ENCODE peak calls at places on chromosomes 13 and 19, in nine cellular contexts. One of them, this sample, is unnamed.

GRCh38 chr19:17757125-17757524 is 5.8 kb downstream of the FCHO1 start:
- DNase-seq in left lung: peak; percentile 83
- DNase-seq in IMR-90: peak; percentile 50
- DNase-seq in upper lobe of left lung: no peak
- DNase-seq in Caco-2: no peak
- DNase-seq in mesendoderm: no peak
- DNase-seq in Peyer's patch: peak; percentile 66
- DNase-seq in heart right ventricle: peak; percentile 61
- DNase-seq in gastrocnemius medialis: no peak
- DNase-seq in this sample: no peak

GRCh38 chr19:51010066-51010795 is 8.8 kb upstream of the KLK8 start:
- DNase-seq in left lung: no peak
- DNase-seq in IMR-90: no peak
- DNase-seq in upper lobe of left lung: no peak
- DNase-seq in Caco-2: no peak
- DNase-seq in mesendoderm: no peak
- DNase-seq in Peyer's patch: no peak
- DNase-seq in heart right ventricle: no peak
- DNase-seq in gastrocnemius medialis: no peak
- DNase-seq in this sample: no peak

GRCh38 chr19:43457809-43458208 is 7.6 kb downstream of the LYPD3 start:
- DNase-seq in left lung: no peak
- DNase-seq in IMR-90: no peak
- DNase-seq in upper lobe of left lung: no peak
- DNase-seq in Caco-2: no peak
- DNase-seq in mesendoderm: no peak
- DNase-seq in Peyer's patch: no peak
- DNase-seq in heart right ventricle: no peak
- DNase-seq in gastrocnemius medialis: no peak
- DNase-seq in this sample: no peak

GRCh38 chr13:105848494-105848893 is 687.0 kb downstream of the EFNB2 start:
- DNase-seq in left lung: no peak
- DNase-seq in IMR-90: no peak
- DNase-seq in upper lobe of left lung: no peak
- DNase-seq in Caco-2: no peak
- DNase-seq in mesendoderm: no peak
- DNase-seq in Peyer's patch: no peak
- DNase-seq in heart right ventricle: no peak
- DNase-seq in gastrocnemius medialis: no peak
- DNase-seq in this sample: no peak

GRCh38 chr19:55228015-55228391 is 560 bp downstream of the TMEM86B start:
- DNase-seq in left lung: peak; percentile 61
- DNase-seq in IMR-90: no peak
- DNase-seq in upper lobe of left lung: no peak
- DNase-seq in Caco-2: no peak
- DNase-seq in mesendoderm: no peak
- DNase-seq in Peyer's patch: no peak
- DNase-seq in heart right ventricle: peak; percentile 73
- DNase-seq in gastrocnemius medialis: no peak
- DNase-seq in this sample: no peak

GRCh38 chr19:11421607-11422098 is 2.5 kb upstream of the RGL3 start:
- DNase-seq in left lung: peak; percentile 88
- DNase-seq in IMR-90: no peak
- DNase-seq in upper lobe of left lung: peak; percentile 89
- DNase-seq in Caco-2: peak; percentile 24
- DNase-seq in mesendoderm: peak; percentile 83
- DNase-seq in Peyer's patch: peak; percentile 62
- DNase-seq in heart right ventricle: peak; percentile 38
- DNase-seq in gastrocnemius medialis: no peak
- DNase-seq in this sample: no peak

GRCh38 chr19:28554321-28555091 is 658.4 kb downstream of the UQCRFS1 start:
- DNase-seq in left lung: no peak
- DNase-seq in IMR-90: no peak
- DNase-seq in upper lobe of left lung: no peak
- DNase-seq in Caco-2: no peak
- DNase-seq in mesendoderm: no peak
- DNase-seq in Peyer's patch: no peak
- DNase-seq in heart right ventricle: no peak
- DNase-seq in gastrocnemius medialis: no peak
- DNase-seq in this sample: no peak

GRCh38 chr19:45716314-45717130 is 14.2 kb downstream of the FBXO46 start:
- DNase-seq in left lung: no peak
- DNase-seq in IMR-90: no peak
- DNase-seq in upper lobe of left lung: no peak
- DNase-seq in Caco-2: peak; percentile 51
- DNase-seq in mesendoderm: peak; percentile 50
- DNase-seq in Peyer's patch: no peak
- DNase-seq in heart right ventricle: no peak
- DNase-seq in gastrocnemius medialis: no peak
- DNase-seq in this sample: no peak

GRCh38 chr19:45076029-45076850 is at the start of gene ZNF296:
- DNase-seq in left lung: peak; percentile 97
- DNase-seq in IMR-90: no peak
- DNase-seq in upper lobe of left lung: peak; percentile 97
- DNase-seq in Caco-2: peak; percentile 94
- DNase-seq in mesendoderm: peak; percentile 89
- DNase-seq in Peyer's patch: peak; percentile 95
- DNase-seq in heart right ventricle: peak; percentile 41
- DNase-seq in gastrocnemius medialis: peak; percentile 63
- DNase-seq in this sample: no peak

GRCh38 chr13:45799451-45799850 is 52.1 kb downstream of the SIAH3 start:
- DNase-seq in left lung: no peak
- DNase-seq in IMR-90: no peak
- DNase-seq in upper lobe of left lung: no peak
- DNase-seq in Caco-2: no peak
- DNase-seq in mesendoderm: no peak
- DNase-seq in Peyer's patch: no peak
- DNase-seq in heart right ventricle: no peak
- DNase-seq in gastrocnemius medialis: no peak
- DNase-seq in this sample: no peak

GRCh38 chr19:575527-576506 is 3.4 kb downstream of the BSG start:
- DNase-seq in left lung: peak; percentile 67
- DNase-seq in IMR-90: peak; percentile 37
- DNase-seq in upper lobe of left lung: peak; percentile 81
- DNase-seq in Caco-2: no peak
- DNase-seq in mesendoderm: no peak
- DNase-seq in Peyer's patch: no peak
- DNase-seq in heart right ventricle: peak; percentile 77
- DNase-seq in gastrocnemius medialis: peak; percentile 87
- DNase-seq in this sample: no peak

GRCh38 chr19:10717054-10717355 is 874 bp upstream of the DNM2 start:
- DNase-seq in left lung: no peak
- DNase-seq in IMR-90: no peak
- DNase-seq in upper lobe of left lung: no peak
- DNase-seq in Caco-2: no peak
- DNase-seq in mesendoderm: no peak
- DNase-seq in Peyer's patch: no peak
- DNase-seq in heart right ventricle: no peak
- DNase-seq in gastrocnemius medialis: no peak
- DNase-seq in this sample: no peak

GRCh38 chr19:10290876-10291553 is 1.3 kb downstream of the ICAM5 start:
- DNase-seq in left lung: peak; percentile 91
- DNase-seq in IMR-90: peak; percentile 54
- DNase-seq in upper lobe of left lung: peak; percentile 92
- DNase-seq in Caco-2: peak; percentile 62
- DNase-seq in mesendoderm: peak; percentile 60
- DNase-seq in Peyer's patch: peak; percentile 85
- DNase-seq in heart right ventricle: no peak
- DNase-seq in gastrocnemius medialis: no peak
- DNase-seq in this sample: no peak

GRCh38 chr19:33096005-33096404 is 15.0 kb downstream of the GPATCH1 start:
- DNase-seq in left lung: no peak
- DNase-seq in IMR-90: no peak
- DNase-seq in upper lobe of left lung: no peak
- DNase-seq in Caco-2: peak; percentile 37
- DNase-seq in mesendoderm: no peak
- DNase-seq in Peyer's patch: peak; percentile 57
- DNase-seq in heart right ventricle: no peak
- DNase-seq in gastrocnemius medialis: no peak
- DNase-seq in this sample: no peak

GRCh38 chr19:17565611-17566010 is 10.2 kb downstream of the COLGALT1 start:
- DNase-seq in left lung: no peak
- DNase-seq in IMR-90: peak; percentile 13
- DNase-seq in upper lobe of left lung: no peak
- DNase-seq in Caco-2: no peak
- DNase-seq in mesendoderm: no peak
- DNase-seq in Peyer's patch: no peak
- DNase-seq in heart right ventricle: no peak
- DNase-seq in gastrocnemius medialis: no peak
- DNase-seq in this sample: no peak

GRCh38 chr19:9972103-9972502 is 35.8 kb upstream of the OLFM2 start:
- DNase-seq in left lung: no peak
- DNase-seq in IMR-90: no peak
- DNase-seq in upper lobe of left lung: no peak
- DNase-seq in Caco-2: no peak
- DNase-seq in mesendoderm: no peak
- DNase-seq in Peyer's patch: no peak
- DNase-seq in heart right ventricle: no peak
- DNase-seq in gastrocnemius medialis: no peak
- DNase-seq in this sample: no peak

GRCh38 chr13:97003071-97003470 is 8.8 kb upstream of the OXGR1 start:
- DNase-seq in left lung: no peak
- DNase-seq in IMR-90: no peak
- DNase-seq in upper lobe of left lung: no peak
- DNase-seq in Caco-2: no peak
- DNase-seq in mesendoderm: no peak
- DNase-seq in Peyer's patch: no peak
- DNase-seq in heart right ventricle: no peak
- DNase-seq in gastrocnemius medialis: no peak
- DNase-seq in this sample: no peak

GRCh38 chr13:108560092-108560491 is 69.3 kb upstream of the MYO16 start:
- DNase-seq in left lung: no peak
- DNase-seq in IMR-90: no peak
- DNase-seq in upper lobe of left lung: no peak
- DNase-seq in Caco-2: no peak
- DNase-seq in mesendoderm: peak; percentile 4
- DNase-seq in Peyer's patch: no peak
- DNase-seq in heart right ventricle: no peak
- DNase-seq in gastrocnemius medialis: no peak
- DNase-seq in this sample: no peak

GRCh38 chr19:10093295-10094186 is 7.4 kb downstream of the SHFL start:
- DNase-seq in left lung: no peak
- DNase-seq in IMR-90: no peak
- DNase-seq in upper lobe of left lung: peak; percentile 50
- DNase-seq in Caco-2: no peak
- DNase-seq in mesendoderm: peak; percentile 44
- DNase-seq in Peyer's patch: peak; percentile 46
- DNase-seq in heart right ventricle: no peak
- DNase-seq in gastrocnemius medialis: no peak
- DNase-seq in this sample: no peak

GRCh38 chr19:19321143-19321577 is 531 bp downstream of the MAU2 start:
- DNase-seq in left lung: no peak
- DNase-seq in IMR-90: no peak
- DNase-seq in upper lobe of left lung: no peak
- DNase-seq in Caco-2: peak; percentile 43
- DNase-seq in mesendoderm: peak; percentile 85
- DNase-seq in Peyer's patch: no peak
- DNase-seq in heart right ventricle: no peak
- DNase-seq in gastrocnemius medialis: no peak
- DNase-seq in this sample: no peak
- H3K4me1 ChIP-seq in left lung: peaks cover 41% of the 10 kb centered on the region
- H3K4me1 ChIP-seq in IMR-90: peaks cover 5% of the 10 kb centered on the region
- H3K4me1 ChIP-seq in upper lobe of left lung: peaks cover 26% of the 10 kb centered on the region
- H3K4me1 ChIP-seq in Caco-2: no peaks in the 10 kb centered on the region
- H3K4me1 ChIP-seq in mesendoderm: peaks cover 2% of the 10 kb centered on the region
- H3K4me1 ChIP-seq in Peyer's patch: peaks cover 9% of the 10 kb centered on the region
- H3K4me1 ChIP-seq in heart right ventricle: peaks cover 50% of the 10 kb centered on the region
- H3K4me1 ChIP-seq in gastrocnemius medialis: peaks cover 48% of the 10 kb centered on the region
- H3K4me1 ChIP-seq in this sample: peaks cover 43% of the 10 kb centered on the region

GRCh38 chr13:39417131-39417530 is 185.9 kb downstream of the LHFPL6 start:
- DNase-seq in left lung: no peak
- DNase-seq in IMR-90: no peak
- DNase-seq in upper lobe of left lung: no peak
- DNase-seq in Caco-2: peak; percentile 25
- DNase-seq in mesendoderm: peak; percentile 84
- DNase-seq in Peyer's patch: no peak
- DNase-seq in heart right ventricle: no peak
- DNase-seq in gastrocnemius medialis: no peak
- DNase-seq in this sample: no peak

GRCh38 chr13:39417643-39418042 is 185.3 kb downstream of the LHFPL6 start:
- DNase-seq in left lung: no peak
- DNase-seq in IMR-90: peak; percentile 72
- DNase-seq in upper lobe of left lung: peak; percentile 53
- DNase-seq in Caco-2: peak; percentile 21
- DNase-seq in mesendoderm: peak; percentile 96
- DNase-seq in Peyer's patch: no peak
- DNase-seq in heart right ventricle: no peak
- DNase-seq in gastrocnemius medialis: no peak
- DNase-seq in this sample: no peak

GRCh38 chr13:39418424-39418823 is 184.6 kb downstream of the LHFPL6 start:
- DNase-seq in left lung: no peak
- DNase-seq in IMR-90: no peak
- DNase-seq in upper lobe of left lung: no peak
- DNase-seq in Caco-2: no peak
- DNase-seq in mesendoderm: no peak
- DNase-seq in Peyer's patch: no peak
- DNase-seq in heart right ventricle: no peak
- DNase-seq in gastrocnemius medialis: no peak
- DNase-seq in this sample: no peak

GRCh38 chr13:39419068-39419467 is 183.9 kb downstream of the LHFPL6 start:
- DNase-seq in left lung: no peak
- DNase-seq in IMR-90: no peak
- DNase-seq in upper lobe of left lung: no peak
- DNase-seq in Caco-2: no peak
- DNase-seq in mesendoderm: no peak
- DNase-seq in Peyer's patch: no peak
- DNase-seq in heart right ventricle: no peak
- DNase-seq in gastrocnemius medialis: no peak
- DNase-seq in this sample: no peak

GRCh38 chr13:39419866-39420265 is 183.1 kb downstream of the LHFPL6 start:
- DNase-seq in left lung: no peak
- DNase-seq in IMR-90: no peak
- DNase-seq in upper lobe of left lung: no peak
- DNase-seq in Caco-2: no peak
- DNase-seq in mesendoderm: no peak
- DNase-seq in Peyer's patch: no peak
- DNase-seq in heart right ventricle: no peak
- DNase-seq in gastrocnemius medialis: no peak
- DNase-seq in this sample: no peak
- H3K4me3 ChIP-seq in left lung: no peak overlapping the region
- H3K4me3 ChIP-seq in IMR-90: no peak overlapping the region
- H3K4me3 ChIP-seq in upper lobe of left lung: no peak overlapping the region
- H3K4me3 ChIP-seq in Caco-2: no peak overlapping the region
- H3K4me3 ChIP-seq in mesendoderm: no peak overlapping the region
- H3K4me3 ChIP-seq in Peyer's patch: no peak overlapping the region
- H3K4me3 ChIP-seq in heart right ventricle: no peak overlapping the region
- H3K4me3 ChIP-seq in gastrocnemius medialis: no peak overlapping the region
- H3K4me3 ChIP-seq in this sample: no peak overlapping the region

GRCh38 chr19:47111081-47111589 is 2.4 kb downstream of the ZC3H4 start:
- DNase-seq in left lung: peak; percentile 81
- DNase-seq in IMR-90: no peak
- DNase-seq in upper lobe of left lung: peak; percentile 81
- DNase-seq in Caco-2: no peak
- DNase-seq in mesendoderm: no peak
- DNase-seq in Peyer's patch: peak; percentile 69
- DNase-seq in heart right ventricle: peak; percentile 34
- DNase-seq in gastrocnemius medialis: no peak
- DNase-seq in this sample: no peak
- H3K4me1 ChIP-seq in left lung: peaks cover 50% of the 10 kb centered on the region
- H3K4me1 ChIP-seq in IMR-90: peaks cover 23% of the 10 kb centered on the region
- H3K4me1 ChIP-seq in upper lobe of left lung: peaks cover 35% of the 10 kb centered on the region
- H3K4me1 ChIP-seq in Caco-2: peaks cover 40% of the 10 kb centered on the region
- H3K4me1 ChIP-seq in mesendoderm: no peaks in the 10 kb centered on the region
- H3K4me1 ChIP-seq in Peyer's patch: no peaks in the 10 kb centered on the region
- H3K4me1 ChIP-seq in heart right ventricle: peaks cover 43% of the 10 kb centered on the region
- H3K4me1 ChIP-seq in gastrocnemius medialis: peaks cover 49% of the 10 kb centered on the region
- H3K4me1 ChIP-seq in this sample: peaks cover 48% of the 10 kb centered on the region

GRCh38 chr19:39196320-39196719 is 444 bp upstream of the NCCRP1 start:
- DNase-seq in left lung: no peak
- DNase-seq in IMR-90: no peak
- DNase-seq in upper lobe of left lung: no peak
- DNase-seq in Caco-2: no peak
- DNase-seq in mesendoderm: peak; percentile 39
- DNase-seq in Peyer's patch: no peak
- DNase-seq in heart right ventricle: no peak
- DNase-seq in gastrocnemius medialis: no peak
- DNase-seq in this sample: no peak
- H3K4me3 ChIP-seq in left lung: no peak overlapping the region
- H3K4me3 ChIP-seq in IMR-90: no peak overlapping the region
- H3K4me3 ChIP-seq in upper lobe of left lung: no peak overlapping the region
- H3K4me3 ChIP-seq in Caco-2: no peak overlapping the region
- H3K4me3 ChIP-seq in mesendoderm: no peak overlapping the region
- H3K4me3 ChIP-seq in Peyer's patch: no peak overlapping the region
- H3K4me3 ChIP-seq in heart right ventricle: no peak overlapping the region
- H3K4me3 ChIP-seq in gastrocnemius medialis: no peak overlapping the region
- H3K4me3 ChIP-seq in this sample: no peak overlapping the region